ENCODE peak calls at places on chromosomes 2 and 18, in eight cellular contexts. R is CD4-positive, alpha-beta memory T cell; H is upper lobe of right lung; W is neural progenitor cell; L is NT2/D1; J is choroid plexus epithelial cell; Y is HepG2; Z is HAP-1. D is an unnamed sample.
A peak's percentile ranks its signal among the peaks of the same experiment; 100 is the strongest.

GRCh38 chr2:99971326-99971965 is 170.9 kb downstream of the AFF3 start:
- DNase-seq in J (no peak), W (no peak), Y (no peak), H (no peak), R (no peak), Z (no peak), L (no peak), D (no peak)

GRCh38 chr2:158413581-158413980 is 43.0 kb downstream of the CCDC148 start:
- DNase-seq in R (no peak), L (no peak), W (no peak), H (no peak), Y (no peak), Z (no peak), J (peak; percentile 31), D (no peak)

GRCh38 chr2:137836671-137837070 is 127.6 kb upstream of the HNMT start:
- DNase-seq in Y (no peak), Z (no peak), H (no peak), W (no peak), R (no peak), L (no peak), J (no peak), D (no peak)

GRCh38 chr2:57450170-57450569 is 596.4 kb upstream of the VRK2 start:
- DNase-seq in W (no peak), L (no peak), R (no peak), H (no peak), Y (no peak), J (no peak), Z (no peak), D (no peak)

GRCh38 chr18:10213526-10213925 is 240.9 kb upstream of the APCDD1 start:
- DNase-seq in W (no peak), R (no peak), L (no peak), J (peak; percentile 64), Z (no peak), H (no peak), Y (no peak), D (no peak)

GRCh38 chr2:20326163-20326780 is 24.4 kb downstream of the PUM2 start:
- DNase-seq in H (no peak), J (peak; percentile 83), L (peak; percentile 23), R (peak; percentile 37), W (peak; percentile 57), Z (peak; percentile 68), Y (peak; percentile 58), D (peak; percentile 16)

GRCh38 chr18:3902676-3903075 is 452.7 kb downstream of the TGIF1 start:
- DNase-seq in R (no peak), Y (no peak), W (peak; percentile 9), H (no peak), Z (no peak), J (peak; percentile 40), L (no peak), D (no peak)

GRCh38 chr2:221753401-221753800 is 181.3 kb upstream of the EPHA4 start:
- DNase-seq in Y (no peak), L (no peak), J (no peak), Z (no peak), H (no peak), W (no peak), R (no peak), D (no peak)

GRCh38 chr18:21943456-21943855 is 202.9 kb downstream of the MIB1 start:
- DNase-seq in R (no peak), Y (no peak), L (no peak), Z (no peak), J (no peak), H (no peak), W (no peak), D (no peak)

GRCh38 chr18:53219853-53220252 is 879.9 kb downstream of the DCC start:
- DNase-seq in R (no peak), J (no peak), Y (no peak), H (no peak), L (no peak), Z (no peak), W (no peak), D (no peak)

GRCh38 chr2:106075038-106075437 is 119.1 kb downstream of the UXS1 start:
- DNase-seq in W (no peak), L (no peak), J (peak; percentile 13), Z (no peak), R (no peak), H (no peak), Y (no peak), D (no peak)

GRCh38 chr2:4715065-4715464 is 977.1 kb upstream of the SOX11 start:
- DNase-seq in W (peak; percentile 48), J (peak; percentile 30), R (no peak), Z (no peak), L (peak; percentile 39), Y (no peak), H (no peak), D (no peak)

GRCh38 chr18:61606759-61607158 is 273.5 kb downstream of the CDH20 start:
- DNase-seq in R (no peak), H (peak; percentile 70), Z (no peak), Y (no peak), W (peak; percentile 56), L (peak; percentile 20), J (peak; percentile 89), D (no peak)

GRCh38 chr2:113812204-113812603 is 55.8 kb upstream of the SLC35F5 start:
- DNase-seq in H (no peak), W (no peak), Z (no peak), J (no peak), Y (no peak), R (no peak), L (no peak), D (no peak)

DNA sequence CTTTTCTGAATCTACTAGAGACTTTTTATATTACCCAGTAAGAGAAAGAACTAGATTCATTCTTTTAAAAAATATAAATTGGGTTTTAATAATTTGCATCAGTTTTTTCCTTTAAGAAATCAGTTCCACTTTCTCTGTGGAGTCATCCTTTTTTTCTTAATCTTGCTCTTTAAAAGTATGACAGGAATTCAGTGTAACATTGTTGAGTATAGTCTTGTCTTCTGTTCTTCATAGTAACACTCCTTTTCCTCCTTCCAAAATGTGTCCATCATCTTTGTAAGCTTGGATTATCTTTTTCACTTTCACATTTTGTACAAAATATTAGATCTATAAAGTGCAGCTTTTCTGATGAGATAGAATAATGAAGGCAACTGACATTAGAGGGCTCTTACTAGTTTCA is 135.4 kb downstream of the HAUS1 start:
- DNase-seq in R (no peak), Z (no peak), H (no peak), W (no peak), Y (no peak), L (no peak), J (peak; percentile 33), D (no peak)
- H3K4me3 ChIP-seq in R (no peak overlapping the region), Z (no peak overlapping the region), H (no peak overlapping the region), W (no peak overlapping the region), Y (no peak overlapping the region), L (no peak overlapping the region), J (no peak overlapping the region), D (no peak overlapping the region)

GRCh38 chr2:231033147-231034132 is 3.9 kb upstream of the C2orf72 start:
- DNase-seq in R (no peak), Z (no peak), L (no peak), H (no peak), Y (no peak), W (no peak), J (no peak), D (no peak)

GRCh38 chr2:231032575-231033140 is 4.7 kb upstream of the C2orf72 start:
- DNase-seq in H (no peak), W (no peak), L (no peak), R (no peak), J (no peak), Y (no peak), Z (no peak), D (no peak)

GRCh38 chr2:231029563-231029962 is 7.8 kb upstream of the C2orf72 start:
- DNase-seq in H (no peak), Z (no peak), Y (no peak), W (no peak), L (no peak), R (no peak), J (no peak), D (no peak)

GRCh38 chr2:231028890-231029289 is 8.4 kb upstream of the C2orf72 start:
- DNase-seq in L (no peak), R (no peak), Y (no peak), H (no peak), Z (no peak), W (no peak), J (no peak), D (no peak)

DNA sequence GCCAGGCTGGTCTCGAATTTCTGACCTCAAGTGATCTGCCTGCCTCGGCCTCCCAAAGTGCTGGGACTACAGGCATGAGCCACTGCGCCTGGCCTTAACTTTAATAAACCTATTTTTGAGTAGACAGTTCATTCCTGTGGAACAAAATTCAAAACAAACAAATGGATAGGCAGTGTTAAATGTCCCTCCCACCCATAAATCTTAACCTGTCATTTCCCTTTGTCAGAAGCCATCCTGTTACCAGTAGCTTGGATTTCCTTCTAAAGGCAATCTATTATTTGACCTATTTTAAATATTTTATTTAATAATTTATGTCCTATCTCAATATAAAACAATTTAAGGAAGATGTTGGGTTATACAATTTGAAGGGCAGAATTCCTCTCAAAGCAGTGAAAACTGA is 6.6 kb upstream of the C2orf72 start:
- DNase-seq in Z (no peak), J (no peak), L (no peak), R (no peak), W (no peak), H (no peak), Y (no peak), D (no peak)
- H3K4me3 ChIP-seq in Z (no peak overlapping the region), J (no peak overlapping the region), L (no peak overlapping the region), R (no peak overlapping the region), W (no peak overlapping the region), H (no peak overlapping the region), Y (no peak overlapping the region), D (no peak overlapping the region)

GRCh38 chr18:65721634-65722033 is 29.2 kb upstream of the CDH7 start:
- DNase-seq in J (peak; percentile 15), Y (no peak), R (no peak), H (no peak), Z (no peak), W (no peak), L (no peak), D (no peak)

DNA sequence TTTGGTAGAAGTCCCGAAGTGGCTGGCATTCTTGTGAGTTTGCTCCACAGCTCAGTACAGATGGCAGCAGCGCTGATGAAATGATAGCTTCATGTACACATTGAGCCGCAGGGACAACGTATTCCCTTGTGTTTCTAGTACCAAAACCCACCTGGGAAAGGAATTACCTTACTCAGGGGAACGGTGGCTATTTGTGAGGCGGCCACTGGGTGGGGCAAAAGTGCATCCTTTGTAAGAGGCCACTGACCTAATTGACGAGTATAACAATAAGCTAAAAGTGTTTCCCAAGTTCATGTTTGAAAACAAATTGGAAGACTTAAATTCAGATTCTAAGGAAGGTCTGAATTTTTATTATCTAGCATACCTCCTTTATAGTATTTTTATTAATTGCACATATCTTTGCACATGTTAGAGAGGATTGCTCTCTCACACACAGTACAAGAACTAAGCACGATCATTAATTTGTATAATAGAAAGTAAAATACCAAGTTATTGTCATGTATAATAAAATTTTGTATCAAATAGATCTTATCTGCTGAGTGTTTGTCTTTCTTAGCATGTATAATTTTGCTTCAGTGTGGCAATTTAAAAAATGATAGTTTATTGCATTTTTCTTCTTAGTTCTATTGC is 25.3 kb upstream of the CDH7 start:
- DNase-seq in R (no peak), Z (peak; percentile 83), J (peak; percentile 13), Y (peak; percentile 16), L (peak; percentile 23), H (peak; percentile 63), W (peak; percentile 60), D (no peak)
- H3K4me3 ChIP-seq in R (no peak overlapping the region), Z (no peak overlapping the region), J (no peak overlapping the region), Y (no peak overlapping the region), L (no peak overlapping the region), H (no peak overlapping the region), W (no peak overlapping the region), D (no peak overlapping the region)

GRCh38 chr2:89818873-89819272 is 1127.4 kb downstream of the RPIA start:
- DNase-seq in R (no peak), W (no peak), J (no peak), H (no peak), Z (no peak), L (no peak), Y (no peak), D (no peak)
- H3K4me3 ChIP-seq in R (no peak overlapping the region), W (no peak overlapping the region), J (no peak overlapping the region), H (no peak overlapping the region), Z (no peak overlapping the region), L (no peak overlapping the region), Y (no peak overlapping the region), D (no peak overlapping the region)